ENCODE peak calls at places on chromosome 6, in seven cellular contexts. V, C, Z, F, E, D and I are unnamed samples.

GRCh38 chr6:12014027-12014872 is 2.1 kb downstream of the HIVEP1 start:
- DNase-seq in F (no peak), Z (no peak), C (peak), D (no peak), V (no peak), E (no peak), I (no peak)

GRCh38 chr6:8000080-8001035 is 63.8 kb downstream of the BLOC1S5 start:
- DNase-seq in Z (no peak), E (no peak), V (no peak), C (no peak), D (no peak), F (no peak), I (no peak)

GRCh38 chr6:49980898-49981297 is 11.5 kb upstream of the DEFB113 start:
- DNase-seq in F (no peak), C (no peak), E (no peak), Z (no peak), D (no peak), V (peak), I (no peak)

GRCh38 chr6:26249959-26250805 is 114.8 kb upstream of the BTN3A2 start:
- DNase-seq in Z (no peak), C (peak), D (peak), V (peak), F (peak), E (peak), I (no peak)

GRCh38 chr6:148203970-148204369 is 138.7 kb upstream of the SASH1 start:
- DNase-seq in F (no peak), Z (peak), V (peak), E (peak), C (no peak), D (no peak), I (no peak)

GRCh38 chr6:3650959-3651697 is 100.4 kb downstream of the PXDC1 start:
- DNase-seq in F (no peak), D (no peak), V (no peak), Z (no peak), E (no peak), C (peak), I (no peak)

GRCh38 chr6:135181333-135182119 is 418 bp downstream of the MYB start:
- DNase-seq in V (peak), E (no peak), C (peak), D (no peak), Z (no peak), F (no peak), I (no peak)

GRCh38 chr6:151413372-151414145 is 22.2 kb upstream of the ZBTB2 start:
- DNase-seq in Z (no peak), E (peak), D (peak), V (peak), C (no peak), F (no peak), I (no peak)

GRCh38 chr6:136958168-136958567 is 36.1 kb downstream of the SLC35D3 start:
- DNase-seq in Z (no peak), V (no peak), D (no peak), F (no peak), E (no peak), C (no peak), I (no peak)

GRCh38 chr6:122798099-122798641 is 9.1 kb downstream of the SMPDL3A start:
- DNase-seq in V (peak), C (no peak), Z (no peak), F (no peak), D (no peak), E (no peak), I (no peak)

GRCh38 chr6:40720375-40720748 is 133.2 kb upstream of the LRFN2 start:
- DNase-seq in Z (no peak), E (no peak), C (no peak), D (no peak), V (no peak), F (no peak), I (no peak)